ENCODE peak calls at places on chromosomes 1 and 21, in ten cellular contexts. D, K, Z, F, W, Y, U, H, L and S are unnamed samples.
A peak's percentile ranks its signal among the peaks of the same experiment; 100 is the strongest.

GRCh38 chr1:54367613-54368012 is 38.6 kb downstream of the SSBP3 start:
- DNase-seq in D (no peak), K (peak; percentile 23), Z (no peak), F (no peak), W (no peak), Y (no peak), U (peak; percentile 65), H (no peak), L (no peak), S (no peak)

GRCh38 chr1:198656500-198656932 is 17.7 kb downstream of the PTPRC start:
- DNase-seq in D (peak; percentile 82), K (no peak), Z (peak; percentile 33), F (peak; percentile 52), W (no peak), Y (peak; percentile 93), U (no peak), H (no peak), L (no peak), S (no peak)

GRCh38 chr1:940121-941026 is 16.7 kb downstream of the SAMD11 start:
- DNase-seq in D (peak; percentile 35), K (no peak), Z (peak; percentile 78), F (no peak), W (no peak), Y (peak; percentile 18), U (peak; percentile 62), H (no peak), L (peak; percentile 90), S (peak; percentile 92)

GRCh38 chr1:24898152-24898908 is 31.7 kb downstream of the RUNX3 start:
- DNase-seq in D (peak; percentile 31), K (no peak), Z (no peak), F (no peak), W (peak; percentile 69), Y (no peak), U (peak; percentile 12), H (peak; percentile 10), L (no peak), S (peak; percentile 49)

GRCh38 chr1:99745684-99746083 is 20.8 kb downstream of the FRRS1 start:
- DNase-seq in D (no peak), K (no peak), Z (no peak), F (no peak), W (no peak), Y (no peak), U (no peak), H (no peak), L (no peak), S (no peak)

GRCh38 chr1:89896105-89896942 is 75.5 kb downstream of the LRRC8D start:
- DNase-seq in D (no peak), K (no peak), Z (no peak), F (no peak), W (no peak), Y (no peak), U (no peak), H (no peak), L (no peak), S (no peak)

GRCh38 chr1:85330711-85331290 is 54.4 kb upstream of the BCL10 start:
- DNase-seq in D (peak; percentile 22), K (peak; percentile 91), Z (peak; percentile 59), F (no peak), W (no peak), Y (no peak), U (peak; percentile 99), H (no peak), L (no peak), S (peak; percentile 96)

GRCh38 chr1:16175610-16176553 is 20.0 kb upstream of the EPHA2 start:
- DNase-seq in D (no peak), K (peak; percentile 72), Z (peak; percentile 92), F (no peak), W (no peak), Y (no peak), U (peak; percentile 91), H (no peak), L (peak; percentile 89), S (peak; percentile 92)

GRCh38 chr1:8563944-8564537 is 246.1 kb downstream of the SLC45A1 start:
- DNase-seq in D (no peak), K (no peak), Z (no peak), F (no peak), W (no peak), Y (no peak), U (no peak), H (no peak), L (no peak), S (no peak)

GRCh38 chr21:43362306-43362927 is 64.5 kb downstream of the SIK1 start:
- DNase-seq in D (peak; percentile 95), K (peak; percentile 45), Z (peak; percentile 86), F (peak; percentile 82), W (no peak), Y (peak; percentile 96), U (peak; percentile 86), H (no peak), L (peak; percentile 42), S (no peak)

GRCh38 chr21:34367320-34367935 is 3.6 kb downstream of the KCNE2 start:
- DNase-seq in D (peak; percentile 57), K (peak; percentile 55), Z (no peak), F (no peak), W (peak; percentile 26), Y (peak; percentile 30), U (peak; percentile 82), H (no peak), L (no peak), S (peak; percentile 91)

GRCh38 chr1:226980565-226981385 is 40.7 kb downstream of the COQ8A start:
- DNase-seq in D (no peak), K (no peak), Z (no peak), F (no peak), W (no peak), Y (no peak), U (no peak), H (no peak), L (no peak), S (no peak)

GRCh38 chr21:20997633-20998455 is at the start of gene NCAM2:
- DNase-seq in D (no peak), K (peak; percentile 60), Z (peak; percentile 77), F (peak; percentile 8), W (no peak), Y (peak; percentile 61), U (peak; percentile 76), H (no peak), L (peak; percentile 46), S (no peak)
- H3K27ac ChIP-seq in D (no peak within 1 kb of the TSS), K (no peak within 1 kb of the TSS), Z (peak within 1 kb of the TSS; percentile 38), F (no peak within 1 kb of the TSS), W (no peak within 1 kb of the TSS), Y (no peak within 1 kb of the TSS), U (no peak within 1 kb of the TSS), H (no peak within 1 kb of the TSS), L (no peak within 1 kb of the TSS), S (no peak within 1 kb of the TSS)

GRCh38 chr1:109508873-109509175 is 703 bp downstream of the AMIGO1 start:
- DNase-seq in D (no peak), K (no peak), Z (no peak), F (no peak), W (no peak), Y (no peak), U (no peak), H (no peak), L (no peak), S (no peak)
- H3K27ac ChIP-seq in D (no peak overlapping the region), K (no peak overlapping the region), Z (no peak overlapping the region), F (peak overlapping the region; percentile 10), W (peak overlapping the region; percentile 93), Y (no peak overlapping the region), U (no peak overlapping the region), H (no peak overlapping the region), L (peak overlapping the region; percentile 72), S (no peak overlapping the region)

DNA sequence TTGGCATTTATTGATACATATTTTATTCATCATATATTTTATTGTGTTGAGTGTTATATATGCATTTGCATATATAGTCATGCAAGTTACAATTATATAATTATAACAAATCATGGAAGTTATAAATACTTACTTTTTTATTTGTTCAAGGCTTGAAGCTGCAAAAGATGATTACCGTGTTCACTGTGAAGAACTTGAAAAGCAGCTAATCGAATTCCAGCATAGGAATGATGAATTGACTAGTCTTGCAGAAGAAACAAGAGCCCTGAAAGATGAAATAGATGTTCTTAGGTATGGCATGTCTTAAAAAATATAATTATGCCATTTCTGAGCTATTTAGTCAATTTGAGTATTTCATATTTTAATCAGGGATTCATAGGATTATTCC is 32.1 kb downstream of the HOOK1 start:
- DNase-seq in D (no peak), K (no peak), Z (no peak), F (no peak), W (no peak), Y (no peak), U (no peak), H (no peak), L (no peak), S (no peak)
- H3K27ac ChIP-seq in D (no peak overlapping the region), K (no peak overlapping the region), Z (no peak overlapping the region), F (no peak overlapping the region), W (no peak overlapping the region), Y (no peak overlapping the region), U (no peak overlapping the region), H (no peak overlapping the region), L (no peak overlapping the region), S (no peak overlapping the region)

GRCh38 chr1:209650454-209650853 is 1.8 kb downstream of the LAMB3 start:
- DNase-seq in D (no peak), K (no peak), Z (no peak), F (no peak), W (no peak), Y (no peak), U (no peak), H (no peak), L (no peak), S (no peak)
- H3K27ac ChIP-seq in D (no peak overlapping the region), K (peak overlapping the region; percentile 52), Z (no peak overlapping the region), F (no peak overlapping the region), W (peak overlapping the region; percentile 81), Y (no peak overlapping the region), U (no peak overlapping the region), H (no peak overlapping the region), L (no peak overlapping the region), S (peak overlapping the region; percentile 66)

DNA sequence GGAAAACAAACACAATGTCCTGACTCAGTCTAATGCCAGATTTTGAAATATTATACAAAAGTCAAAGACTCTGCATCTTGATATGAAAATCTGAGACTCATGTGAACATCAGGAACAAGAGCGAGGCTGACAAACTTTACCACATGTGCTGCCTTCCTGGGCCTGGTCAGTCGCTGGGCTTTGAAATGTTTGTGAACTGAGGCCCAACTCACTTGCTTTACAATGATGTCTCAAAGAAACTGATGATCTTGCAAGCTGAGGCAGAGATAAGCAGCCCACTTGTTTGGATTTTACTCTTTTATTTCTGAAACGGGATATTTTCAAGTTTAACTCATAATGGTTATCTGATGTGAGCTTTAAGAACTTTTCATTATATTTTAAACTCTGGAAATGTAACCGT is 2.1 kb downstream of the BCAR3 start:
- DNase-seq in D (no peak), K (no peak), Z (no peak), F (no peak), W (no peak), Y (no peak), U (peak; percentile 52), H (no peak), L (no peak), S (no peak)
- H3K27ac ChIP-seq in D (no peak overlapping the region), K (peak overlapping the region; percentile 55), Z (no peak overlapping the region), F (no peak overlapping the region), W (peak overlapping the region; percentile 100), Y (no peak overlapping the region), U (peak overlapping the region; percentile 78), H (no peak overlapping the region), L (peak overlapping the region; percentile 87), S (peak overlapping the region; percentile 31)